ENCODE peak calls at places on chromosomes 4 and X, in four cellular contexts. K is NCI-H1436, C is mesenteric fat pad, J is AG08395. V is an unnamed sample.

GRCh38 chr4:86940176-86940575 is 5.4 kb downstream of the AFF1 start:
- DNase-seq in K (no peak), C (no peak), J (no peak), V (no peak)

GRCh38 chrX:138877746-138878145 is 166.2 kb upstream of the FGF13 start:
- DNase-seq in K (no peak), C (no peak), J (no peak), V (no peak)

GRCh38 chr4:89113415-89113814 is 2.1 kb downstream of the TIGD2 start:
- DNase-seq in K (no peak), C (no peak), J (no peak), V (no peak)

GRCh38 chr4:71456841-71457240 is 118.0 kb downstream of the SLC4A4 start:
- DNase-seq in K (no peak), C (no peak), J (peak), V (no peak)

GRCh38 chrX:44733931-44734330 is 109.9 kb upstream of the DUSP21 start:
- DNase-seq in K (no peak), C (no peak), J (peak), V (no peak)

GRCh38 chr4:2046031-2046961 is 12.8 kb upstream of the NAT8L start:
- DNase-seq in K (no peak), C (peak), J (no peak), V (no peak)

GRCh38 chr4:187666634-187667033 is 328.9 kb upstream of the ZFP42 start:
- DNase-seq in K (no peak), C (no peak), J (peak), V (no peak)

GRCh38 chr4:89275587-89275986 is 32.0 kb downstream of the GPRIN3 start:
- DNase-seq in K (no peak), C (no peak), J (no peak), V (no peak)

GRCh38 chr4:65623509-65623908 is 46.8 kb downstream of the EPHA5 start:
- DNase-seq in K (no peak), C (no peak), J (peak), V (no peak)

GRCh38 chr4:119184128-119184527 is 28.4 kb upstream of the USP53 start:
- DNase-seq in K (no peak), C (no peak), J (no peak), V (no peak)

GRCh38 chrX:150229481-150229880 is 133.6 kb upstream of the MAMLD1 start:
- DNase-seq in K (no peak), C (peak), J (no peak), V (no peak)

GRCh38 chr4:82698412-82698811 is 100.2 kb downstream of the SCD5 start:
- DNase-seq in K (no peak), C (no peak), J (no peak), V (no peak)

GRCh38 chr4:1029536-1029935 is 18.1 kb downstream of the FGFRL1 start:
- DNase-seq in K (no peak), C (no peak), J (no peak), V (no peak)

GRCh38 chrX:1727531-1728027 is 112.7 kb downstream of the ASMT start:
- DNase-seq in K (no peak), C (no peak), J (no peak), V (no peak)

GRCh38 chrX:136185409-136186022 is 38.2 kb downstream of the FHL1 start:
- DNase-seq in K (no peak), C (no peak), J (peak), V (no peak)

GRCh38 chr4:55008166-55009056 is 117.0 kb downstream of the KDR start:
- DNase-seq in K (no peak), C (no peak), J (peak), V (no peak)

GRCh38 chrX:31459361-31459760 is 387.5 kb upstream of the FTHL17 start:
- DNase-seq in K (no peak), C (no peak), J (no peak), V (no peak)

V was measured in T-helper 9 cell.